ENCODE peak calls at places on chromosomes 3 and 15, in six cellular contexts. I is A549, U is K562, O is HepG2, B is GM12878, M is SK-N-SH. F is an unnamed sample.

GRCh38 chr15:49831206-49831965 is 210.5 kb downstream of the DTWD1 start:
- DNase-seq in O (no peak), I (peak; percentile 73), U (no peak), M (no peak), B (no peak), F (peak; percentile 95)

GRCh38 chr3:69095636-69096035 is 10.9 kb downstream of the ARL6IP5 start:
- DNase-seq in U (no peak), I (no peak), B (no peak), M (no peak), O (no peak), F (no peak)

GRCh38 chr3:141462176-141462859 is 24.5 kb upstream of the RASA2 start:
- DNase-seq in I (no peak), M (no peak), U (no peak), O (no peak), B (no peak), F (no peak)

GRCh38 chr3:21484323-21485154 is 266.5 kb downstream of the ZNF385D start:
- DNase-seq in O (peak; percentile 29), I (peak; percentile 59), B (peak; percentile 4), U (peak; percentile 21), M (peak; percentile 22), F (peak; percentile 62)

GRCh38 chr3:186534113-186534669 is 10.0 kb downstream of the CRYGS start:
- DNase-seq in I (no peak), M (no peak), O (no peak), U (no peak), B (peak; percentile 95), F (no peak)

GRCh38 chr15:52337198-52337853 is 41.7 kb upstream of the MYO5C start:
- DNase-seq in U (no peak), I (peak; percentile 50), O (peak; percentile 16), M (no peak), B (no peak), F (peak; percentile 77)

GRCh38 chr3:194138098-194138474 is 2.1 kb downstream of the HES1 start:
- DNase-seq in B (no peak), O (no peak), I (peak; percentile 37), U (no peak), M (no peak), F (no peak)

GRCh38 chr3:99128740-99129505 is 227.4 kb upstream of the DCBLD2 start:
- DNase-seq in O (no peak), I (peak; percentile 23), B (no peak), M (no peak), U (no peak), F (peak; percentile 97)

GRCh38 chr3:66386925-66387650 is 113.7 kb downstream of the LRIG1 start:
- DNase-seq in U (no peak), M (no peak), I (no peak), O (no peak), B (peak; percentile 65), F (peak; percentile 53)

GRCh38 chr15:74011610-74012009 is 17.1 kb downstream of the PML start:
- DNase-seq in B (no peak), I (no peak), O (no peak), M (no peak), U (no peak), F (peak; percentile 46)

GRCh38 chr3:115789480-115789879 is 166.2 kb downstream of the GAP43 start:
- DNase-seq in U (no peak), B (no peak), M (no peak), I (no peak), O (no peak), F (no peak)

GRCh38 chr15:96053039-96054021 is 277.2 kb upstream of the NR2F2 start:
- DNase-seq in B (no peak), M (peak; percentile 21), O (peak; percentile 22), U (peak; percentile 33), I (peak; percentile 19), F (no peak)

GRCh38 chr3:156317457-156317856 is 197.1 kb downstream of the KCNAB1 start:
- DNase-seq in U (no peak), I (peak; percentile 25), M (no peak), B (no peak), O (peak; percentile 28), F (peak; percentile 44)

GRCh38 chr15:47870956-47871625 is 153.8 kb downstream of the SEMA6D start:
- DNase-seq in O (no peak), U (no peak), M (no peak), I (no peak), B (no peak), F (peak; percentile 38)

GRCh38 chr15:32738677-32739076 is 20.9 kb downstream of the GREM1 start:
- DNase-seq in B (no peak), I (no peak), O (no peak), U (no peak), M (no peak), F (peak; percentile 60)

GRCh38 chr3:66153961-66154923 is 66.6 kb upstream of the SLC25A26 start:
- DNase-seq in B (no peak), U (no peak), M (peak; percentile 45), O (no peak), I (no peak), F (peak; percentile 35)

GRCh38 chr3:18556503-18556902 is 131.4 kb upstream of the SATB1 start:
- DNase-seq in M (no peak), I (no peak), U (no peak), O (no peak), B (peak; percentile 39), F (no peak)

GRCh38 chr15:100111103-100112060 is 230.4 kb downstream of the ADAMTS17 start:
- DNase-seq in M (no peak), B (no peak), I (peak; percentile 30), U (no peak), O (peak; percentile 14), F (peak; percentile 88)

GRCh38 chr3:124960205-124960604 is 25.7 kb upstream of the MUC13 start:
- DNase-seq in I (no peak), M (no peak), B (no peak), O (no peak), U (no peak), F (no peak)

GRCh38 chr15:31212956-31213694 is 111.6 kb upstream of the TRPM1 start:
- DNase-seq in O (no peak), U (no peak), B (no peak), I (no peak), M (no peak), F (no peak)

GRCh38 chr15:43441316-43441715 is 51.6 kb downstream of the TP53BP1 start:
- DNase-seq in U (peak; percentile 35), M (peak; percentile 22), B (no peak), I (peak; percentile 37), O (peak; percentile 3), F (peak; percentile 50)

GRCh38 chr3:98786364-98786930 is 23.3 kb downstream of the ST3GAL6 start:
- DNase-seq in U (no peak), M (no peak), I (no peak), B (no peak), O (peak; percentile 89), F (no peak)

GRCh38 chr3:176906046-176906905 is 291.0 kb downstream of the TBL1XR1 start:
- DNase-seq in O (peak; percentile 23), M (peak; percentile 6), I (peak; percentile 10), B (no peak), U (no peak), F (peak; percentile 90)

GRCh38 chr3:125055165-125055912 is 458 bp downstream of the HEG1 start:
- DNase-seq in O (no peak), I (no peak), M (peak; percentile 87), U (peak; percentile 34), B (no peak), F (peak; percentile 20)

GRCh38 chr3:197595470-197596185 is 39.9 kb upstream of the BDH1 start:
- DNase-seq in M (no peak), U (no peak), O (no peak), B (no peak), I (no peak), F (no peak)

GRCh38 chr3:195587824-195588223 is 4.1 kb upstream of the APOD start:
- DNase-seq in O (no peak), I (no peak), M (no peak), U (no peak), B (peak; percentile 4), F (no peak)

GRCh38 chr15:95603802-95604201 is 726.7 kb upstream of the NR2F2 start:
- DNase-seq in U (no peak), O (no peak), M (no peak), B (no peak), I (no peak), F (peak; percentile 23)

GRCh38 chr15:77059761-77060345 is 11.1 kb downstream of the TSPAN3 start:
- DNase-seq in O (no peak), U (no peak), I (no peak), B (peak; percentile 34), M (no peak), F (peak; percentile 15)

GRCh38 chr15:50979041-50979440 is 70.6 kb downstream of the AP4E1 start:
- DNase-seq in O (no peak), B (no peak), M (no peak), I (no peak), U (no peak), F (no peak)

GRCh38 chr15:22735781-22736180 is 50.7 kb upstream of the NIPA1 start:
- DNase-seq in O (no peak), I (no peak), M (no peak), U (no peak), B (no peak), F (peak; percentile 41)

GRCh38 chr15:69880616-69881309 is 217.0 kb downstream of the TLE3 start:
- DNase-seq in B (peak; percentile 11), M (no peak), O (no peak), U (no peak), I (no peak), F (no peak)

GRCh38 chr15:64455951-64456350 is 4.4 kb upstream of the ZNF609 start:
- DNase-seq in O (no peak), I (no peak), M (no peak), B (no peak), U (no peak), F (no peak)
- TF ChIP-seq SMC3 in O (no peak), I (no peak), M (no peak), B (no peak), U (no peak), F (no peak)

DNA sequence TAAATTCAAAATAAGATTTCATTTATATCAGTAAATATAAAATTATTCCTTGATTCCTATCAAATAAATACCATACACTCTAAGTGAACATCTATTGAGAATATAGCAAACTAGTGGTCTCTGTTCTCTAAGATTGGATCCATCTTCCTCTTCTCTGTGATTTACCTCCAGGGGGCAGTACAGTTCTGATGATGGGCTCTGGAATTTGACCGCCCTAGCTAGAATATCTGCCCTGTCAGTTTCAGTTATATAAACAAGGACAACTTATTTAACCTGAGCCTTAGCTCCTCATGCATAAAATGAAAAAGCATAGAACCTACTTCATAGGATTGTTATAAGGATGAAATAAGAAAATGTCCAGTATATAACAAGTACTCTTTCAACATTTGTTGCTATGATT is 171.1 kb upstream of the CCDC54 start:
- DNase-seq in I (peak; percentile 51), U (peak; percentile 50), B (no peak), O (peak; percentile 32), M (peak; percentile 27), F (peak; percentile 59)
- TF ChIP-seq SMC3 in I (peak; percentile 46), U (no peak), B (no peak), O (no peak), M (peak; percentile 35), F (peak; percentile 50)

DNA sequence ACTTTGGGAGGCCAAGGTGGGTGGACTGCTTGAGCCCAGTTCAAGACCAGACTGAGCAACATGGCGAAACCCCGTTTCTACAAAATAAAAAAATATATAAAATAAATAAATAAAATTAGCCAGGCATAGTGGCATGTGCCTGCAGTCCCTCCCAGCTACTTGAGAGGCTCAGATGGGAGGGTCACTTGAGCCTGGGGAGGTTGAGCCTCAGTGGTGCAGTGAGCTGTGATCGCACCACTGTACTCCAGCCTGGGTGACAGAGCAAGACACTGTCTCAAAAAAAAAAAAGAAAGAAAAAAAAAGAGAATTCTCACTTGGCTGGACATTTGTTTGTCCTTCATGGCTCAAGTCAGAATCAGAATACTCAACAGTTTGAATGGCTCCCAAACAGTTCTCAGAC is 106.5 kb downstream of the FBXL22 start:
- DNase-seq in O (no peak), U (no peak), I (no peak), B (no peak), M (no peak), F (no peak)
- TF ChIP-seq SMC3 in O (no peak), U (no peak), I (no peak), B (no peak), M (no peak), F (no peak)

GRCh38 chr3:29291262-29291981 is 10.6 kb downstream of the RBMS3 start:
- DNase-seq in U (no peak), B (no peak), M (no peak), O (peak; percentile 37), I (no peak), F (no peak)
- TF ChIP-seq SMC3 in U (no peak), B (no peak), M (no peak), O (no peak), I (no peak), F (no peak)